ENCODE peak calls at places on chromosomes 16 and 17, in four cellular contexts. One of them, this sample, is unnamed.

GRCh38 chr17:28908640-28909098 is 5.8 kb upstream of the DHRS13 start:
- DNase-seq in Karpas-422: no peak
- DNase-seq in heart right ventricle: peak; percentile 61
- DNase-seq in tibial nerve: no peak
- DNase-seq in this sample: no peak

GRCh38 chr16:70647461-70648359 is 1.4 kb downstream of the IL34 start:
- DNase-seq in tibial nerve: no peak
- DNase-seq in Karpas-422: no peak
- DNase-seq in heart right ventricle: no peak
- DNase-seq in this sample: no peak

GRCh38 chr17:41615454-41615853 is 2.9 kb upstream of the KRT16 start:
- DNase-seq in tibial nerve: no peak
- DNase-seq in heart right ventricle: no peak
- DNase-seq in Karpas-422: no peak
- DNase-seq in this sample: no peak

GRCh38 chr16:57115148-57115503 is 22.7 kb downstream of the CPNE2 start:
- DNase-seq in tibial nerve: no peak
- DNase-seq in heart right ventricle: no peak
- DNase-seq in Karpas-422: no peak
- DNase-seq in this sample: no peak

GRCh38 chr17:20989481-20989880 is 53.3 kb downstream of the USP22 start:
- DNase-seq in heart right ventricle: no peak
- DNase-seq in Karpas-422: no peak
- DNase-seq in tibial nerve: no peak
- DNase-seq in this sample: peak; percentile 48

GRCh38 chr16:82248677-82249076 is 78.7 kb upstream of the MPHOSPH6 start:
- DNase-seq in tibial nerve: no peak
- DNase-seq in Karpas-422: no peak
- DNase-seq in heart right ventricle: no peak
- DNase-seq in this sample: no peak

GRCh38 chr17:81409190-81409935 is 14.1 kb downstream of the BAHCC1 start:
- DNase-seq in Karpas-422: peak; percentile 62
- DNase-seq in heart right ventricle: no peak
- DNase-seq in tibial nerve: no peak
- DNase-seq in this sample: no peak

GRCh38 chr17:31388351-31388750 is 3.1 kb upstream of the RAB11FIP4 start:
- DNase-seq in tibial nerve: no peak
- DNase-seq in heart right ventricle: no peak
- DNase-seq in Karpas-422: no peak
- DNase-seq in this sample: no peak

GRCh38 chr17:15942207-15942833 is 2.6 kb upstream of the ADORA2B start:
- DNase-seq in heart right ventricle: no peak
- DNase-seq in tibial nerve: no peak
- DNase-seq in Karpas-422: peak; percentile 55
- DNase-seq in this sample: no peak

GRCh38 chr17:41824086-41824485 is 11.3 kb downstream of the FKBP10 start:
- DNase-seq in heart right ventricle: no peak
- DNase-seq in tibial nerve: no peak
- DNase-seq in Karpas-422: no peak
- DNase-seq in this sample: peak; percentile 7

GRCh38 chr16:48271728-48272127 is 24.4 kb upstream of the ABCC11 start:
- DNase-seq in heart right ventricle: no peak
- DNase-seq in tibial nerve: no peak
- DNase-seq in Karpas-422: no peak
- DNase-seq in this sample: no peak

GRCh38 chr16:89078172-89078571 is 15.5 kb upstream of the ACSF3 start:
- DNase-seq in heart right ventricle: no peak
- DNase-seq in Karpas-422: no peak
- DNase-seq in tibial nerve: no peak
- DNase-seq in this sample: no peak

GRCh38 chr17:79948918-79949645 is 86.6 kb downstream of the TBC1D16 start:
- DNase-seq in Karpas-422: no peak
- DNase-seq in heart right ventricle: no peak
- DNase-seq in tibial nerve: no peak
- DNase-seq in this sample: no peak

GRCh38 chr16:82936941-82937551 is 310.3 kb downstream of the CDH13 start:
- DNase-seq in tibial nerve: no peak
- DNase-seq in Karpas-422: no peak
- DNase-seq in heart right ventricle: no peak
- DNase-seq in this sample: no peak

GRCh38 chr16:53414381-53414780 is 19.9 kb upstream of the RBL2 start:
- DNase-seq in tibial nerve: no peak
- DNase-seq in Karpas-422: no peak
- DNase-seq in heart right ventricle: no peak
- DNase-seq in this sample: no peak

GRCh38 chr16:74667215-74667765 is 613 bp upstream of the RFWD3 start:
- DNase-seq in tibial nerve: no peak
- DNase-seq in Karpas-422: no peak
- DNase-seq in heart right ventricle: peak; percentile 13
- DNase-seq in this sample: no peak

GRCh38 chr17:37792787-37793186 is 47.9 kb upstream of the HNF1B start:
- DNase-seq in Karpas-422: peak; percentile 24
- DNase-seq in heart right ventricle: no peak
- DNase-seq in tibial nerve: no peak
- DNase-seq in this sample: no peak

GRCh38 chr16:50446861-50447260 is 78.1 kb upstream of the BRD7 start:
- DNase-seq in heart right ventricle: no peak
- DNase-seq in Karpas-422: no peak
- DNase-seq in tibial nerve: no peak
- DNase-seq in this sample: no peak

GRCh38 chr16:48003226-48003907 is 152.4 kb downstream of the ABCC12 start:
- DNase-seq in heart right ventricle: no peak
- DNase-seq in tibial nerve: no peak
- DNase-seq in Karpas-422: no peak
- DNase-seq in this sample: no peak

GRCh38 chr17:63029520-63029919 is 63.5 kb downstream of the TANC2 start:
- DNase-seq in Karpas-422: no peak
- DNase-seq in heart right ventricle: no peak
- DNase-seq in tibial nerve: no peak
- DNase-seq in this sample: no peak

GRCh38 chr17:2250140-2251095 is 53.2 kb downstream of the SMG6 start:
- DNase-seq in heart right ventricle: no peak
- DNase-seq in Karpas-422: no peak
- DNase-seq in tibial nerve: no peak
- DNase-seq in this sample: no peak

GRCh38 chr16:86517652-86518258 is 7.4 kb downstream of the FOXF1 start:
- DNase-seq in tibial nerve: peak; percentile 49
- DNase-seq in Karpas-422: peak; percentile 73
- DNase-seq in heart right ventricle: peak; percentile 34
- DNase-seq in this sample: no peak

GRCh38 chr17:8922451-8922850 is 43.1 kb downstream of the PIK3R5 start:
- DNase-seq in heart right ventricle: no peak
- DNase-seq in tibial nerve: no peak
- DNase-seq in Karpas-422: no peak
- DNase-seq in this sample: no peak

GRCh38 chr16:5850632-5851175 is 753.1 kb upstream of the EEF2KMT start:
- DNase-seq in Karpas-422: no peak
- DNase-seq in tibial nerve: no peak
- DNase-seq in heart right ventricle: no peak
- DNase-seq in this sample: no peak

GRCh38 chr17:76843703-76844484 is 24.3 kb upstream of the MGAT5B start:
- DNase-seq in tibial nerve: no peak
- DNase-seq in Karpas-422: peak; percentile 96
- DNase-seq in heart right ventricle: no peak
- DNase-seq in this sample: no peak

GRCh38 chr17:78034429-78035091 is 76.1 kb downstream of the TNRC6C start:
- DNase-seq in heart right ventricle: no peak
- DNase-seq in tibial nerve: no peak
- DNase-seq in Karpas-422: no peak
- DNase-seq in this sample: no peak

GRCh38 chr16:16118337-16118736 is 105.0 kb downstream of the ABCC6 start:
- DNase-seq in Karpas-422: peak; percentile 63
- DNase-seq in heart right ventricle: no peak
- DNase-seq in tibial nerve: no peak
- DNase-seq in this sample: no peak

GRCh38 chr16:88069397-88070168 is 118.3 kb downstream of the BANP start:
- DNase-seq in Karpas-422: peak; percentile 51
- DNase-seq in tibial nerve: no peak
- DNase-seq in heart right ventricle: no peak
- DNase-seq in this sample: no peak

GRCh38 chr17:75535119-75535537 is 9.6 kb downstream of the LLGL2 start:
- DNase-seq in Karpas-422: no peak
- DNase-seq in heart right ventricle: no peak
- DNase-seq in tibial nerve: no peak
- DNase-seq in this sample: no peak

GRCh38 chr17:63276821-63277220 is 169.3 kb downstream of the CYB561 start:
- DNase-seq in heart right ventricle: no peak
- DNase-seq in tibial nerve: no peak
- DNase-seq in Karpas-422: no peak
- DNase-seq in this sample: no peak

GRCh38 chr17:82598256-82599011 is 49.8 kb downstream of the WDR45B start:
- DNase-seq in Karpas-422: no peak
- DNase-seq in heart right ventricle: no peak
- DNase-seq in tibial nerve: no peak
- DNase-seq in this sample: no peak

GRCh38 chr17:61478790-61479492 is 26.7 kb downstream of the TBX4 start:
- DNase-seq in tibial nerve: no peak
- DNase-seq in heart right ventricle: no peak
- DNase-seq in Karpas-422: no peak
- DNase-seq in this sample: peak; percentile 39

GRCh38 chr17:57609125-57609877 is 135.8 kb downstream of the CCDC182 start:
- DNase-seq in heart right ventricle: no peak
- DNase-seq in Karpas-422: no peak
- DNase-seq in tibial nerve: no peak
- DNase-seq in this sample: peak; percentile 46

GRCh38 chr17:57607553-57608120 is 137.5 kb downstream of the CCDC182 start:
- DNase-seq in heart right ventricle: no peak
- DNase-seq in Karpas-422: peak; percentile 82
- DNase-seq in tibial nerve: no peak
- DNase-seq in this sample: peak; percentile 45

GRCh38 chr17:57608369-57609124 is 136.6 kb downstream of the CCDC182 start:
- DNase-seq in Karpas-422: no peak
- DNase-seq in heart right ventricle: no peak
- DNase-seq in tibial nerve: no peak
- DNase-seq in this sample: no peak

GRCh38 chr17:57612202-57613071 is 132.7 kb downstream of the CCDC182 start:
- DNase-seq in tibial nerve: no peak
- DNase-seq in Karpas-422: peak; percentile 83
- DNase-seq in heart right ventricle: no peak
- DNase-seq in this sample: no peak

DNA sequence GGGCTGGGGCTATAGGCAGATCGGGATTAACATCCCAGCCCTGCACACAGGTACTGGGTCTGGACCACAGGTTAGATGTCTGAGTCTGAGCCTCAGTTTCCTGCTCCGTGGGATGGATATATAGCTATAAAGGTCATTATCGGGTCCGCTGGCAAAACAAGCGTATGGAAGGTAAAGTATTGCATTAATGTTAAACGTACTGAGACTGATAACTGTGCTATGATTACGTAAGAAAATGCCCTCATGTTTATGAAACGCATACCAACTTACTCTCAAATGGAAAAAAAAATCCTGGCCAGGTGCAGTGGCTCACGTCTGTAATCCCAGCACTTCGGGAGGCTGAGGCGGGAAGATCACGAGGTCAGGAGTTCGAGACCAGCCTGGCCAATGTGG is 135.2 kb downstream of the CCDC182 start:
- DNase-seq in heart right ventricle: no peak
- DNase-seq in Karpas-422: no peak
- DNase-seq in tibial nerve: no peak
- DNase-seq in this sample: peak; percentile 4
- H3K4me1 ChIP-seq in heart right ventricle: peaks cover 17% of the 10 kb centered on the region
- H3K4me1 ChIP-seq in Karpas-422: peaks cover 77% of the 10 kb centered on the region
- H3K4me1 ChIP-seq in tibial nerve: peaks cover 12% of the 10 kb centered on the region
- H3K4me1 ChIP-seq in this sample: no peaks in the 10 kb centered on the region

GRCh38 chr16:84845496-84846002 is 25.8 kb downstream of the CRISPLD2 start:
- DNase-seq in heart right ventricle: no peak
- DNase-seq in Karpas-422: no peak
- DNase-seq in tibial nerve: no peak
- DNase-seq in this sample: no peak

GRCh38 chr16:84848991-84849634 is 29.3 kb downstream of the CRISPLD2 start:
- DNase-seq in heart right ventricle: no peak
- DNase-seq in Karpas-422: no peak
- DNase-seq in tibial nerve: no peak
- DNase-seq in this sample: peak; percentile 28

GRCh38 chr16:84850714-84851113 is 30.9 kb downstream of the CRISPLD2 start:
- DNase-seq in tibial nerve: no peak
- DNase-seq in heart right ventricle: no peak
- DNase-seq in Karpas-422: no peak
- DNase-seq in this sample: no peak

GRCh38 chr16:84849751-84850150 is 30.0 kb downstream of the CRISPLD2 start:
- DNase-seq in heart right ventricle: no peak
- DNase-seq in Karpas-422: no peak
- DNase-seq in tibial nerve: no peak
- DNase-seq in this sample: no peak

DNA sequence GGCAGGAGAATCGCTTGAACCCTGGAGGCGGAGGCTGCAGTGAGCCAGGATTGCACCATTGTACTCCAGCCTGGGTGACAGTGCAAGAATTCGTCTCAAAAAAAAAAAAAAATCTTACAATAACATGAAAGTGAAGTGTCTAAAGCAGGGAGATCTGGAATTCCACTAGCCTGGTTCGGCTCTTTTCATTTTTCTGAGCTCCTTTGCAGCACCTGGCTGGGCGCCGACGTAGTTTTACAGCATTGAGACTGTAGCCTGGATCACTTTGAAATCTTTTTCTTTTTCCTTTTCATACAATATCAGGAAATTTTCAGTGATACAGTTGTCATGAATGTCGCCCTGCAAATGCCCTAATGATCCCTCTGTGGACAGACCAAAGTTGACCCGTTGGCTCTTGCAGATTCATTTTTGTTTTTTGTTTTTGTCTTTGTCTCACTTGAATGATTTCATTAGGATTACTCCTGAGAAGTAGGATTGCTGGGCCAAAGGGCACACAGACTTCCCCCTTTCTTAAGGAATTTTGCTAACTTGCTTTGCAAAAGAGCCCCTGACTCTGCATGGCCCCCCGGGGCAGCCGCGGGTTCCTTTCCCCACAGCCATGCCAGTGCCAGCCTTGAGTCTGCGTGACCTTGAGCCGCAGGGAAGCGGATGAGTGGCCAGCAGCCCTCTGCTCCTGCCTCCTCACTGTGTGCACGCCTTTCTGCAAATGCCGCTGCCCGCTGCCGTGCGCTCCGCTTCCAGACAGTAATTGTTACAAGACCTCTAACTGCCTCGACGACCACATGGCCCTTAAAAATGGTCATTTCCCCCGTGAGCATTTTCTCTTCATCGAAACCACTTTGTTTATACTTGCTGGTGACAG is 28.0 kb downstream of the CRISPLD2 start:
- DNase-seq in Karpas-422: no peak
- DNase-seq in heart right ventricle: no peak
- DNase-seq in tibial nerve: no peak
- DNase-seq in this sample: no peak
- H3K4me3 ChIP-seq in Karpas-422: no peak overlapping the region
- H3K4me3 ChIP-seq in heart right ventricle: no peak overlapping the region
- H3K4me3 ChIP-seq in tibial nerve: no peak overlapping the region
- H3K4me3 ChIP-seq in this sample: no peak overlapping the region

GRCh38 chr17:65587602-65588193 is 26.2 kb upstream of the AXIN2 start:
- DNase-seq in tibial nerve: no peak
- DNase-seq in Karpas-422: no peak
- DNase-seq in heart right ventricle: no peak
- DNase-seq in this sample: no peak
- H3K4me1 ChIP-seq in tibial nerve: no peaks in the 10 kb centered on the region
- H3K4me1 ChIP-seq in Karpas-422: no peaks in the 10 kb centered on the region
- H3K4me1 ChIP-seq in heart right ventricle: peaks cover 23% of the 10 kb centered on the region
- H3K4me1 ChIP-seq in this sample: peaks cover 5% of the 10 kb centered on the region

GRCh38 chr16:3099395-3099731 is 269 bp upstream of the ZSCAN10 start:
- DNase-seq in heart right ventricle: no peak
- DNase-seq in Karpas-422: no peak
- DNase-seq in tibial nerve: no peak
- DNase-seq in this sample: no peak
- H3K4me3 ChIP-seq in heart right ventricle: no peak overlapping the region
- H3K4me3 ChIP-seq in Karpas-422: no peak overlapping the region
- H3K4me3 ChIP-seq in tibial nerve: no peak overlapping the region
- H3K4me3 ChIP-seq in this sample: peak overlapping the region; percentile 36

This sample was measured in pancreas.